ENCODE peak calls at places on chromosomes 7 and 10, in four cellular contexts. A is HCT116, K is suprapubic skin, T is PC-3. I is an unnamed sample. For H3K4me1, the result is how much of the 10 kb centered on the place peaks cover.

GRCh38 chr10:67664936-67665335 is 31.1 kb downstream of the CTNNA3 start:
- DNase-seq in T (no peak), K (no peak), A (no peak), I (no peak)

GRCh38 chr10:3500408-3500856 is 284.6 kb downstream of the KLF6 start:
- DNase-seq in T (no peak), A (no peak), K (peak), I (no peak)

GRCh38 chr10:110857265-110858158 is 14.2 kb upstream of the PDCD4 start:
- DNase-seq in T (no peak), A (no peak), K (no peak), I (peak)

GRCh38 chr7:148264933-148265557 is 325.5 kb upstream of the C7orf33 start:
- DNase-seq in A (peak), K (no peak), T (peak), I (no peak)

GRCh38 chr7:76185187-76185915 is 16.3 kb upstream of the SRRM3 start:
- DNase-seq in K (no peak), T (no peak), A (no peak), I (no peak)

GRCh38 chr7:123431075-123431614 is 103.2 kb downstream of the IQUB start:
- DNase-seq in K (no peak), A (peak), T (no peak), I (no peak)

GRCh38 chr10:18164093-18164492 is 23.9 kb downstream of the CACNB2 start:
- DNase-seq in T (peak), K (no peak), A (no peak), I (no peak)

GRCh38 chr7:1666251-1666778 is 3.8 kb upstream of the ELFN1 start:
- DNase-seq in A (no peak), K (peak), T (no peak), I (no peak)

GRCh38 chr10:33235951-33236350 is 98.5 kb downstream of the NRP1 start:
- DNase-seq in T (no peak), A (no peak), K (no peak), I (no peak)

GRCh38 chr10:70736470-70736982 is 48.7 kb downstream of the TBATA start:
- DNase-seq in K (no peak), T (no peak), A (no peak), I (no peak)

GRCh38 chr7:139720705-139721231 is 57.0 kb downstream of the HIPK2 start:
- DNase-seq in T (peak), K (no peak), A (no peak), I (no peak)

GRCh38 chr10:120734476-120735078 is 116.6 kb upstream of the WDR11 start:
- DNase-seq in A (no peak), K (no peak), T (peak), I (no peak)

GRCh38 chr10:50294582-50294981 is 43.3 kb upstream of the ASAH2 start:
- DNase-seq in T (no peak), A (no peak), K (no peak), I (no peak)

GRCh38 chr10:11512596-11512995 is 98.9 kb downstream of the USP6NL start:
- DNase-seq in A (no peak), K (no peak), T (no peak), I (no peak)

GRCh38 chr7:137904826-137905225 is 58.1 kb upstream of the DGKI start:
- DNase-seq in K (no peak), A (no peak), T (no peak), I (no peak)

GRCh38 chr10:13651969-13652720 is 65.4 kb downstream of the PRPF18 start:
- DNase-seq in K (no peak), T (peak), A (no peak), I (no peak)

GRCh38 chr10:79149662-79150443 is 81.1 kb downstream of the ZMIZ1 start:
- DNase-seq in K (peak), T (peak), A (peak), I (no peak)

GRCh38 chr10:79147796-79148451 is 79.2 kb downstream of the ZMIZ1 start:
- DNase-seq in T (no peak), A (no peak), K (no peak), I (no peak)

GRCh38 chr10:79149345-79149661 is 80.5 kb downstream of the ZMIZ1 start:
- DNase-seq in T (no peak), K (no peak), A (no peak), I (no peak)

GRCh38 chr10:79147306-79147705 is 78.5 kb downstream of the ZMIZ1 start:
- DNase-seq in A (no peak), T (no peak), K (no peak), I (no peak)

GRCh38 chr10:79148452-79149344 is 79.9 kb downstream of the ZMIZ1 start:
- DNase-seq in T (peak), K (peak), A (no peak), I (no peak)
- H3K4me1 ChIP-seq in T (half or more), K (half or more), A (half or more), I (half or more)

GRCh38 chr10:91589015-91589655 is 43.7 kb downstream of the PPP1R3C start:
- DNase-seq in T (peak), A (no peak), K (no peak), I (no peak)
- H3K4me1 ChIP-seq in T (under half), A (under half), K (half or more), I (half or more)

GRCh38 chr10:71745659-71746250 is 26.2 kb upstream of the C10orf105 start:
- DNase-seq in T (no peak), K (no peak), A (no peak), I (no peak)
- H3K4me1 ChIP-seq in T (under half), K (half or more), A (under half), I (half or more)

GRCh38 chr7:75038508-75038907 is 35.1 kb downstream of the RCC1L start:
- DNase-seq in A (no peak), K (no peak), T (no peak), I (no peak)
- H3K4me1 ChIP-seq in A (under half), K (under half), T (under half), I (under half)

GRCh38 chr10:59337254-59337653 is 25.1 kb downstream of the FAM13C start:
- DNase-seq in A (no peak), T (no peak), K (no peak), I (no peak)

GRCh38 chr10:59332581-59332980 is 29.8 kb downstream of the FAM13C start:
- DNase-seq in K (no peak), A (no peak), T (no peak), I (no peak)

GRCh38 chr10:59336632-59337031 is 25.7 kb downstream of the FAM13C start:
- DNase-seq in K (no peak), A (no peak), T (no peak), I (no peak)

GRCh38 chr10:59333731-59334130 is 28.6 kb downstream of the FAM13C start:
- DNase-seq in K (no peak), A (no peak), T (no peak), I (no peak)

GRCh38 chr10:59335497-59335896 is 26.9 kb downstream of the FAM13C start:
- DNase-seq in T (no peak), A (no peak), K (no peak), I (no peak)
- H3K4me1 ChIP-seq in T (under half), A (under half), K (under half), I (under half)

I was measured in vagina.